ENCODE peak calls at places on chromosomes 12 and 14, in five cellular contexts. One of them, this sample, is unnamed.

GRCh38 chr12:14066021-14066420 is 84.6 kb upstream of the GRIN2B start:
- DNase-seq in fibroblast of lung: no peak
- DNase-seq in kidney: no peak
- DNase-seq in mammary epithelial cell: peak; percentile 86
- DNase-seq in mesendoderm: peak; percentile 56
- DNase-seq in this sample: no peak

GRCh38 chr14:30994681-30995620 is 30.5 kb upstream of the AP4S1 start:
- DNase-seq in fibroblast of lung: peak; percentile 26
- DNase-seq in kidney: no peak
- DNase-seq in mammary epithelial cell: peak; percentile 32
- DNase-seq in mesendoderm: no peak
- DNase-seq in this sample: no peak

GRCh38 chr12:46391630-46392029 is 19.1 kb upstream of the SLC38A2 start:
- DNase-seq in fibroblast of lung: peak; percentile 81
- DNase-seq in kidney: no peak
- DNase-seq in mammary epithelial cell: no peak
- DNase-seq in mesendoderm: no peak
- DNase-seq in this sample: no peak

GRCh38 chr14:105471823-105472495 is 2.7 kb upstream of the CRIP2 start:
- DNase-seq in fibroblast of lung: no peak
- DNase-seq in kidney: no peak
- DNase-seq in mammary epithelial cell: no peak
- DNase-seq in mesendoderm: no peak
- DNase-seq in this sample: no peak

GRCh38 chr14:100524233-100524932 is 62.8 kb downstream of the BEGAIN start:
- DNase-seq in fibroblast of lung: no peak
- DNase-seq in kidney: peak; percentile 43
- DNase-seq in mammary epithelial cell: no peak
- DNase-seq in mesendoderm: no peak
- DNase-seq in this sample: no peak

GRCh38 chr12:92411687-92412086 is 266.0 kb upstream of the BTG1 start:
- DNase-seq in fibroblast of lung: no peak
- DNase-seq in kidney: no peak
- DNase-seq in mammary epithelial cell: no peak
- DNase-seq in mesendoderm: no peak
- DNase-seq in this sample: no peak

GRCh38 chr14:56127156-56127555 is 8.9 kb downstream of the PELI2 start:
- DNase-seq in fibroblast of lung: no peak
- DNase-seq in kidney: no peak
- DNase-seq in mammary epithelial cell: no peak
- DNase-seq in mesendoderm: no peak
- DNase-seq in this sample: no peak

GRCh38 chr12:108772896-108773797 is 41.8 kb upstream of the CORO1C start:
- DNase-seq in fibroblast of lung: no peak
- DNase-seq in kidney: no peak
- DNase-seq in mammary epithelial cell: no peak
- DNase-seq in mesendoderm: no peak
- DNase-seq in this sample: no peak

GRCh38 chr14:82313889-82314288 is 780.2 kb upstream of the SEL1L start:
- DNase-seq in fibroblast of lung: no peak
- DNase-seq in kidney: no peak
- DNase-seq in mammary epithelial cell: no peak
- DNase-seq in mesendoderm: no peak
- DNase-seq in this sample: no peak

GRCh38 chr12:15631007-15631715 is 158.0 kb downstream of the EPS8 start:
- DNase-seq in fibroblast of lung: no peak
- DNase-seq in kidney: no peak
- DNase-seq in mammary epithelial cell: no peak
- DNase-seq in mesendoderm: no peak
- DNase-seq in this sample: no peak

GRCh38 chr14:29536886-29537511 is 390.6 kb downstream of the PRKD1 start:
- DNase-seq in fibroblast of lung: peak; percentile 56
- DNase-seq in kidney: no peak
- DNase-seq in mammary epithelial cell: no peak
- DNase-seq in mesendoderm: no peak
- DNase-seq in this sample: no peak

GRCh38 chr12:103519632-103520031 is 23.9 kb upstream of the C12orf42 start:
- DNase-seq in fibroblast of lung: no peak
- DNase-seq in kidney: no peak
- DNase-seq in mammary epithelial cell: no peak
- DNase-seq in mesendoderm: no peak
- DNase-seq in this sample: no peak

GRCh38 chr12:96445743-96446655 is 43.4 kb upstream of the CFAP54 start:
- DNase-seq in fibroblast of lung: peak; percentile 97
- DNase-seq in kidney: no peak
- DNase-seq in mammary epithelial cell: peak; percentile 98
- DNase-seq in mesendoderm: peak; percentile 78
- DNase-seq in this sample: no peak

GRCh38 chr12:104529130-104529874 is 72.6 kb downstream of the CHST11 start:
- DNase-seq in fibroblast of lung: no peak
- DNase-seq in kidney: no peak
- DNase-seq in mammary epithelial cell: no peak
- DNase-seq in mesendoderm: peak; percentile 54
- DNase-seq in this sample: no peak

GRCh38 chr12:50014342-50014741 is 11.0 kb downstream of the RACGAP1 start:
- DNase-seq in fibroblast of lung: no peak
- DNase-seq in kidney: no peak
- DNase-seq in mammary epithelial cell: no peak
- DNase-seq in mesendoderm: no peak
- DNase-seq in this sample: no peak

GRCh38 chr12:26318661-26319068 is 123.3 kb downstream of the SSPN start:
- DNase-seq in fibroblast of lung: peak; percentile 86
- DNase-seq in kidney: peak; percentile 84
- DNase-seq in mammary epithelial cell: peak; percentile 92
- DNase-seq in mesendoderm: peak; percentile 33
- DNase-seq in this sample: no peak

GRCh38 chr14:37024166-37024565 is 148.2 kb downstream of the SLC25A21 start:
- DNase-seq in fibroblast of lung: no peak
- DNase-seq in kidney: no peak
- DNase-seq in mammary epithelial cell: no peak
- DNase-seq in mesendoderm: no peak
- DNase-seq in this sample: no peak

GRCh38 chr12:127767631-127768030 is 499.3 kb upstream of the TMEM132C start:
- DNase-seq in fibroblast of lung: no peak
- DNase-seq in kidney: no peak
- DNase-seq in mammary epithelial cell: no peak
- DNase-seq in mesendoderm: no peak
- DNase-seq in this sample: no peak

GRCh38 chr14:84657866-84658385 is 872.0 kb upstream of the FLRT2 start:
- DNase-seq in fibroblast of lung: no peak
- DNase-seq in kidney: no peak
- DNase-seq in mammary epithelial cell: no peak
- DNase-seq in mesendoderm: peak; percentile 20
- DNase-seq in this sample: no peak

GRCh38 chr12:71556881-71557280 is 106.8 kb downstream of the ZFC3H1 start:
- DNase-seq in fibroblast of lung: peak; percentile 76
- DNase-seq in kidney: no peak
- DNase-seq in mammary epithelial cell: peak; percentile 83
- DNase-seq in mesendoderm: peak; percentile 96
- DNase-seq in this sample: no peak

GRCh38 chr14:89848165-89848564 is 106.4 kb downstream of the EFCAB11 start:
- DNase-seq in fibroblast of lung: peak; percentile 62
- DNase-seq in kidney: no peak
- DNase-seq in mammary epithelial cell: no peak
- DNase-seq in mesendoderm: no peak
- DNase-seq in this sample: no peak

GRCh38 chr14:104556256-104557021 is 23.1 kb upstream of the C14orf180 start:
- DNase-seq in fibroblast of lung: no peak
- DNase-seq in kidney: peak; percentile 72
- DNase-seq in mammary epithelial cell: no peak
- DNase-seq in mesendoderm: no peak
- DNase-seq in this sample: no peak

GRCh38 chr14:102532204-102532658 is 22.7 kb upstream of the ANKRD9 start:
- DNase-seq in fibroblast of lung: no peak
- DNase-seq in kidney: no peak
- DNase-seq in mammary epithelial cell: peak; percentile 83
- DNase-seq in mesendoderm: no peak
- DNase-seq in this sample: no peak

GRCh38 chr14:63454863-63455622 is 88.1 kb downstream of the PPP2R5E start:
- DNase-seq in fibroblast of lung: peak; percentile 51
- DNase-seq in kidney: no peak
- DNase-seq in mammary epithelial cell: no peak
- DNase-seq in mesendoderm: no peak
- DNase-seq in this sample: no peak

GRCh38 chr12:47757840-47758583 is 668 bp downstream of the RAPGEF3 start:
- DNase-seq in fibroblast of lung: no peak
- DNase-seq in kidney: peak; percentile 89
- DNase-seq in mammary epithelial cell: no peak
- DNase-seq in mesendoderm: peak; percentile 72
- DNase-seq in this sample: no peak

GRCh38 chr12:47757360-47757839 is 1.3 kb downstream of the RAPGEF3 start:
- DNase-seq in fibroblast of lung: no peak
- DNase-seq in kidney: no peak
- DNase-seq in mammary epithelial cell: no peak
- DNase-seq in mesendoderm: no peak
- DNase-seq in this sample: no peak

GRCh38 chr12:47754881-47755280 is 3.8 kb downstream of the RAPGEF3 start:
- DNase-seq in fibroblast of lung: no peak
- DNase-seq in kidney: peak; percentile 80
- DNase-seq in mammary epithelial cell: no peak
- DNase-seq in mesendoderm: no peak
- DNase-seq in this sample: peak; percentile 32

GRCh38 chr12:47754126-47754525 is 4.6 kb downstream of the RAPGEF3 start:
- DNase-seq in fibroblast of lung: no peak
- DNase-seq in kidney: peak; percentile 18
- DNase-seq in mammary epithelial cell: peak; percentile 77
- DNase-seq in mesendoderm: no peak
- DNase-seq in this sample: no peak

GRCh38 chr12:47755655-47756562 is 2.8 kb downstream of the RAPGEF3 start:
- DNase-seq in fibroblast of lung: no peak
- DNase-seq in kidney: peak; percentile 84
- DNase-seq in mammary epithelial cell: no peak
- DNase-seq in mesendoderm: no peak
- DNase-seq in this sample: no peak
- H3K27ac ChIP-seq in fibroblast of lung: no peak overlapping the region
- H3K27ac ChIP-seq in kidney: peak overlapping the region; percentile 80
- H3K27ac ChIP-seq in mammary epithelial cell: no peak overlapping the region
- H3K27ac ChIP-seq in mesendoderm: no peak overlapping the region
- H3K27ac ChIP-seq in this sample: peak overlapping the region; percentile 99

GRCh38 chr12:58026892-58027891 is 85.8 kb downstream of the ATP23 start:
- DNase-seq in fibroblast of lung: no peak
- DNase-seq in kidney: no peak
- DNase-seq in mammary epithelial cell: no peak
- DNase-seq in mesendoderm: no peak
- DNase-seq in this sample: no peak
- H3K27ac ChIP-seq in fibroblast of lung: no peak overlapping the region
- H3K27ac ChIP-seq in kidney: peak overlapping the region; percentile 78
- H3K27ac ChIP-seq in mammary epithelial cell: no peak overlapping the region
- H3K27ac ChIP-seq in mesendoderm: no peak overlapping the region
- H3K27ac ChIP-seq in this sample: peak overlapping the region; percentile 32

GRCh38 chr12:52242442-52243263 is 9.6 kb downstream of the KRT7 start:
- DNase-seq in fibroblast of lung: no peak
- DNase-seq in kidney: no peak
- DNase-seq in mammary epithelial cell: no peak
- DNase-seq in mesendoderm: no peak
- DNase-seq in this sample: no peak

GRCh38 chr12:52244615-52244994 is 11.6 kb downstream of the KRT7 start:
- DNase-seq in fibroblast of lung: no peak
- DNase-seq in kidney: no peak
- DNase-seq in mammary epithelial cell: no peak
- DNase-seq in mesendoderm: no peak
- DNase-seq in this sample: no peak

GRCh38 chr12:52243774-52244614 is 11.0 kb downstream of the KRT7 start:
- DNase-seq in fibroblast of lung: peak; percentile 90
- DNase-seq in kidney: peak; percentile 96
- DNase-seq in mammary epithelial cell: peak; percentile 96
- DNase-seq in mesendoderm: no peak
- DNase-seq in this sample: no peak

GRCh38 chr12:52241205-52241842 is 8.3 kb downstream of the KRT7 start:
- DNase-seq in fibroblast of lung: no peak
- DNase-seq in kidney: peak; percentile 46
- DNase-seq in mammary epithelial cell: no peak
- DNase-seq in mesendoderm: no peak
- DNase-seq in this sample: no peak

GRCh38 chr12:52243264-52243773 is 10.3 kb downstream of the KRT7 start:
- DNase-seq in fibroblast of lung: no peak
- DNase-seq in kidney: no peak
- DNase-seq in mammary epithelial cell: peak; percentile 46
- DNase-seq in mesendoderm: no peak
- DNase-seq in this sample: no peak
- H3K27ac ChIP-seq in fibroblast of lung: no peak overlapping the region
- H3K27ac ChIP-seq in kidney: peak overlapping the region; percentile 88
- H3K27ac ChIP-seq in mammary epithelial cell: peak overlapping the region; percentile 29
- H3K27ac ChIP-seq in mesendoderm: no peak overlapping the region
- H3K27ac ChIP-seq in this sample: no peak overlapping the region

GRCh38 chr12:67543371-67543770 is 105.2 kb upstream of the DYRK2 start:
- DNase-seq in fibroblast of lung: no peak
- DNase-seq in kidney: no peak
- DNase-seq in mammary epithelial cell: no peak
- DNase-seq in mesendoderm: no peak
- DNase-seq in this sample: no peak
- H3K27ac ChIP-seq in fibroblast of lung: no peak overlapping the region
- H3K27ac ChIP-seq in kidney: no peak overlapping the region
- H3K27ac ChIP-seq in mammary epithelial cell: no peak overlapping the region
- H3K27ac ChIP-seq in mesendoderm: no peak overlapping the region
- H3K27ac ChIP-seq in this sample: no peak overlapping the region

DNA sequence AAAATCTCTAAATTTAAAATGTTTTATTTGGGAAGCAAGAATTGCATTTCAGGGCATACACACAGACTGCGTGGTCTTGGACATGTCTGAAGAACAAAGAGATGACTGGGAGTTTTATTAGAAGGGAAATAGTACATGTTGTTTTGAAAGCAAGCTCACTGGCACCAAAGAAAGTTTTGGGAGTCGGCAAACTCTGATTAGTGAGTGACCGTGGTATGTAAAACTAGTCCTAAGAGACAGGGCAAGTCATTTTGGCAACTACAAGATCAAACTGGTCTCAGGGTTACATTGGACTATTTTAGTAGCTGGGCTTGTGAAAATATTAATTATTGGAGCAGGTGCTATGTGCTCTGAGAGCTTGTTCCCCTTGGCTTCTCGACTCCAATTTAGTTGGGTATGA is 14.9 kb downstream of the TMEM116 start:
- DNase-seq in fibroblast of lung: no peak
- DNase-seq in kidney: no peak
- DNase-seq in mammary epithelial cell: no peak
- DNase-seq in mesendoderm: no peak
- DNase-seq in this sample: no peak
- H3K27ac ChIP-seq in fibroblast of lung: no peak overlapping the region
- H3K27ac ChIP-seq in kidney: no peak overlapping the region
- H3K27ac ChIP-seq in mammary epithelial cell: no peak overlapping the region
- H3K27ac ChIP-seq in mesendoderm: no peak overlapping the region
- H3K27ac ChIP-seq in this sample: no peak overlapping the region

GRCh38 chr14:86761611-86762010 is 1231.4 kb downstream of the GALC start:
- DNase-seq in fibroblast of lung: no peak
- DNase-seq in kidney: no peak
- DNase-seq in mammary epithelial cell: no peak
- DNase-seq in mesendoderm: no peak
- DNase-seq in this sample: no peak
- H3K27ac ChIP-seq in fibroblast of lung: no peak overlapping the region
- H3K27ac ChIP-seq in kidney: no peak overlapping the region
- H3K27ac ChIP-seq in mammary epithelial cell: no peak overlapping the region
- H3K27ac ChIP-seq in mesendoderm: no peak overlapping the region
- H3K27ac ChIP-seq in this sample: no peak overlapping the region